ENCODE peak calls at places on chromosomes 5 and 9, in ten cellular contexts. One of them, this sample, is unnamed.
A peak's percentile ranks its signal among the peaks of the same experiment; 100 is the strongest.

GRCh38 chr5:98111686-98112085 is 661.8 kb upstream of the RGMB start:
- DNase-seq in left ventricle myocardium inferior: no peak
- DNase-seq in CD4-positive, alpha-beta T cell: no peak
- DNase-seq in cardiac muscle cell: no peak
- DNase-seq in BJ: no peak
- DNase-seq in stomach: no peak
- DNase-seq in neural progenitor cell: no peak
- DNase-seq in heart left ventricle: no peak
- DNase-seq in HepG2: no peak
- DNase-seq in WTC11: no peak
- DNase-seq in this sample: no peak

GRCh38 chr9:36725777-36726356 is 153.2 kb downstream of the MELK start:
- DNase-seq in left ventricle myocardium inferior: no peak
- DNase-seq in CD4-positive, alpha-beta T cell: no peak
- DNase-seq in cardiac muscle cell: no peak
- DNase-seq in BJ: no peak
- DNase-seq in stomach: no peak
- DNase-seq in neural progenitor cell: peak; percentile 57
- DNase-seq in heart left ventricle: no peak
- DNase-seq in HepG2: no peak
- DNase-seq in WTC11: peak; percentile 41
- DNase-seq in this sample: no peak

GRCh38 chr5:112694853-112695709 is 42.6 kb upstream of the APC start:
- DNase-seq in left ventricle myocardium inferior: no peak
- DNase-seq in CD4-positive, alpha-beta T cell: no peak
- DNase-seq in cardiac muscle cell: peak; percentile 79
- DNase-seq in BJ: peak; percentile 53
- DNase-seq in stomach: no peak
- DNase-seq in neural progenitor cell: peak; percentile 19
- DNase-seq in heart left ventricle: no peak
- DNase-seq in HepG2: no peak
- DNase-seq in WTC11: no peak
- DNase-seq in this sample: no peak

GRCh38 chr5:76662521-76662920 is 39.3 kb upstream of the F2RL2 start:
- DNase-seq in left ventricle myocardium inferior: no peak
- DNase-seq in CD4-positive, alpha-beta T cell: no peak
- DNase-seq in cardiac muscle cell: no peak
- DNase-seq in BJ: no peak
- DNase-seq in stomach: no peak
- DNase-seq in neural progenitor cell: no peak
- DNase-seq in heart left ventricle: no peak
- DNase-seq in HepG2: no peak
- DNase-seq in WTC11: no peak
- DNase-seq in this sample: no peak

GRCh38 chr9:37761511-37761910 is 7.9 kb downstream of the TRMT10B start:
- DNase-seq in left ventricle myocardium inferior: no peak
- DNase-seq in CD4-positive, alpha-beta T cell: no peak
- DNase-seq in cardiac muscle cell: peak; percentile 21
- DNase-seq in BJ: no peak
- DNase-seq in stomach: no peak
- DNase-seq in neural progenitor cell: no peak
- DNase-seq in heart left ventricle: no peak
- DNase-seq in HepG2: no peak
- DNase-seq in WTC11: no peak
- DNase-seq in this sample: no peak

GRCh38 chr9:116475201-116475600 is 211.9 kb upstream of the TRIM32 start:
- DNase-seq in left ventricle myocardium inferior: no peak
- DNase-seq in CD4-positive, alpha-beta T cell: no peak
- DNase-seq in cardiac muscle cell: peak; percentile 60
- DNase-seq in BJ: no peak
- DNase-seq in stomach: no peak
- DNase-seq in neural progenitor cell: no peak
- DNase-seq in heart left ventricle: no peak
- DNase-seq in HepG2: no peak
- DNase-seq in WTC11: no peak
- DNase-seq in this sample: no peak

GRCh38 chr9:133578524-133579230 is 30.5 kb downstream of the FAM163B start:
- DNase-seq in left ventricle myocardium inferior: no peak
- DNase-seq in CD4-positive, alpha-beta T cell: no peak
- DNase-seq in cardiac muscle cell: no peak
- DNase-seq in BJ: no peak
- DNase-seq in stomach: no peak
- DNase-seq in neural progenitor cell: no peak
- DNase-seq in heart left ventricle: no peak
- DNase-seq in HepG2: no peak
- DNase-seq in WTC11: no peak
- DNase-seq in this sample: no peak

GRCh38 chr9:16191237-16191636 is 638.4 kb downstream of the CCDC171 start:
- DNase-seq in left ventricle myocardium inferior: no peak
- DNase-seq in CD4-positive, alpha-beta T cell: no peak
- DNase-seq in cardiac muscle cell: peak; percentile 55
- DNase-seq in BJ: no peak
- DNase-seq in stomach: no peak
- DNase-seq in neural progenitor cell: no peak
- DNase-seq in heart left ventricle: no peak
- DNase-seq in HepG2: no peak
- DNase-seq in WTC11: no peak
- DNase-seq in this sample: no peak

GRCh38 chr9:5529683-5530221 is 19.4 kb downstream of the PDCD1LG2 start:
- DNase-seq in left ventricle myocardium inferior: no peak
- DNase-seq in CD4-positive, alpha-beta T cell: no peak
- DNase-seq in cardiac muscle cell: no peak
- DNase-seq in BJ: no peak
- DNase-seq in stomach: no peak
- DNase-seq in neural progenitor cell: no peak
- DNase-seq in heart left ventricle: no peak
- DNase-seq in HepG2: no peak
- DNase-seq in WTC11: no peak
- DNase-seq in this sample: no peak

GRCh38 chr5:5178121-5178520 is 38.0 kb downstream of the ADAMTS16 start:
- DNase-seq in left ventricle myocardium inferior: no peak
- DNase-seq in CD4-positive, alpha-beta T cell: no peak
- DNase-seq in cardiac muscle cell: no peak
- DNase-seq in BJ: no peak
- DNase-seq in stomach: peak; percentile 59
- DNase-seq in neural progenitor cell: no peak
- DNase-seq in heart left ventricle: no peak
- DNase-seq in HepG2: peak; percentile 30
- DNase-seq in WTC11: no peak
- DNase-seq in this sample: peak; percentile 8

GRCh38 chr5:14296533-14297331 is 153.6 kb downstream of the TRIO start:
- DNase-seq in left ventricle myocardium inferior: no peak
- DNase-seq in CD4-positive, alpha-beta T cell: no peak
- DNase-seq in cardiac muscle cell: no peak
- DNase-seq in BJ: no peak
- DNase-seq in stomach: no peak
- DNase-seq in neural progenitor cell: no peak
- DNase-seq in heart left ventricle: no peak
- DNase-seq in HepG2: no peak
- DNase-seq in WTC11: no peak
- DNase-seq in this sample: no peak

DNA sequence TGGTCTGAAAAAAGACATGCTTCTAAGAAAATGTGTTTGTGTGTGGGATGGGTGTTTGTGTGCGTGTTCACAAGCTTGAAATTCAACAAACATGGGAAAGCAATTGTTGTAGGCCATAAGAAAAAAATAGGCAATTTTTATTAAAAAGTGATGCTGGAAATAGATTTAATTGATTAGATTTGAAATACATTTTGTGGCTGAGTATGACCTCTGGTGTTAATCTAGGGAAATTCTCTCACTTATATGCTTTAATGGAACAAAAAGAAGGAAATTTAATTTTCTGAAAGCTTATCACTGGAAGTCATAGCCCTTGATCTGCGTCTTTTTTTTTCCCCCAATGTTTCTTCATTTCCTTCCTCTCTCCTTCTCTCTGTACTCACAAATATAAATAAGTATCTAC is 3.5 kb upstream of the KCNN2 start:
- DNase-seq in left ventricle myocardium inferior: no peak
- DNase-seq in CD4-positive, alpha-beta T cell: no peak
- DNase-seq in cardiac muscle cell: no peak
- DNase-seq in BJ: no peak
- DNase-seq in stomach: no peak
- DNase-seq in neural progenitor cell: no peak
- DNase-seq in heart left ventricle: no peak
- DNase-seq in HepG2: no peak
- DNase-seq in WTC11: no peak
- DNase-seq in this sample: no peak
- TF ChIP-seq CTCF in left ventricle myocardium inferior: no peak
- TF ChIP-seq CTCF in CD4-positive, alpha-beta T cell: no peak
- TF ChIP-seq CTCF in cardiac muscle cell: no peak
- TF ChIP-seq CTCF in BJ: peak; percentile 28
- TF ChIP-seq CTCF in stomach: no peak
- TF ChIP-seq CTCF in neural progenitor cell: peak; percentile 49
- TF ChIP-seq CTCF in heart left ventricle: peak; percentile 19
- TF ChIP-seq CTCF in HepG2: no peak
- TF ChIP-seq CTCF in WTC11: no peak
- TF ChIP-seq CTCF in this sample: no peak

GRCh38 chr9:95449016-95449415 is 67.8 kb downstream of the PTCH1 start:
- DNase-seq in left ventricle myocardium inferior: no peak
- DNase-seq in CD4-positive, alpha-beta T cell: no peak
- DNase-seq in cardiac muscle cell: no peak
- DNase-seq in BJ: no peak
- DNase-seq in stomach: no peak
- DNase-seq in neural progenitor cell: no peak
- DNase-seq in heart left ventricle: no peak
- DNase-seq in HepG2: no peak
- DNase-seq in WTC11: no peak
- DNase-seq in this sample: no peak

GRCh38 chr9:95450171-95451107 is 66.3 kb downstream of the PTCH1 start:
- DNase-seq in left ventricle myocardium inferior: no peak
- DNase-seq in CD4-positive, alpha-beta T cell: no peak
- DNase-seq in cardiac muscle cell: no peak
- DNase-seq in BJ: no peak
- DNase-seq in stomach: no peak
- DNase-seq in neural progenitor cell: peak; percentile 74
- DNase-seq in heart left ventricle: no peak
- DNase-seq in HepG2: no peak
- DNase-seq in WTC11: no peak
- DNase-seq in this sample: no peak

GRCh38 chr9:95446259-95446658 is 70.5 kb downstream of the PTCH1 start:
- DNase-seq in left ventricle myocardium inferior: no peak
- DNase-seq in CD4-positive, alpha-beta T cell: no peak
- DNase-seq in cardiac muscle cell: no peak
- DNase-seq in BJ: no peak
- DNase-seq in stomach: no peak
- DNase-seq in neural progenitor cell: no peak
- DNase-seq in heart left ventricle: no peak
- DNase-seq in HepG2: no peak
- DNase-seq in WTC11: no peak
- DNase-seq in this sample: no peak

GRCh38 chr9:95446984-95447383 is 69.8 kb downstream of the PTCH1 start:
- DNase-seq in left ventricle myocardium inferior: no peak
- DNase-seq in CD4-positive, alpha-beta T cell: no peak
- DNase-seq in cardiac muscle cell: no peak
- DNase-seq in BJ: no peak
- DNase-seq in stomach: no peak
- DNase-seq in neural progenitor cell: no peak
- DNase-seq in heart left ventricle: no peak
- DNase-seq in HepG2: no peak
- DNase-seq in WTC11: no peak
- DNase-seq in this sample: no peak

GRCh38 chr9:95447660-95448420 is 68.9 kb downstream of the PTCH1 start:
- DNase-seq in left ventricle myocardium inferior: no peak
- DNase-seq in CD4-positive, alpha-beta T cell: no peak
- DNase-seq in cardiac muscle cell: no peak
- DNase-seq in BJ: no peak
- DNase-seq in stomach: no peak
- DNase-seq in neural progenitor cell: peak; percentile 62
- DNase-seq in heart left ventricle: peak; percentile 46
- DNase-seq in HepG2: no peak
- DNase-seq in WTC11: peak; percentile 69
- DNase-seq in this sample: no peak
- TF ChIP-seq CTCF in left ventricle myocardium inferior: no peak
- TF ChIP-seq CTCF in CD4-positive, alpha-beta T cell: no peak
- TF ChIP-seq CTCF in cardiac muscle cell: no peak
- TF ChIP-seq CTCF in BJ: no peak
- TF ChIP-seq CTCF in stomach: no peak
- TF ChIP-seq CTCF in neural progenitor cell: peak; percentile 6
- TF ChIP-seq CTCF in heart left ventricle: no peak
- TF ChIP-seq CTCF in HepG2: no peak
- TF ChIP-seq CTCF in WTC11: no peak
- TF ChIP-seq CTCF in this sample: no peak

DNA sequence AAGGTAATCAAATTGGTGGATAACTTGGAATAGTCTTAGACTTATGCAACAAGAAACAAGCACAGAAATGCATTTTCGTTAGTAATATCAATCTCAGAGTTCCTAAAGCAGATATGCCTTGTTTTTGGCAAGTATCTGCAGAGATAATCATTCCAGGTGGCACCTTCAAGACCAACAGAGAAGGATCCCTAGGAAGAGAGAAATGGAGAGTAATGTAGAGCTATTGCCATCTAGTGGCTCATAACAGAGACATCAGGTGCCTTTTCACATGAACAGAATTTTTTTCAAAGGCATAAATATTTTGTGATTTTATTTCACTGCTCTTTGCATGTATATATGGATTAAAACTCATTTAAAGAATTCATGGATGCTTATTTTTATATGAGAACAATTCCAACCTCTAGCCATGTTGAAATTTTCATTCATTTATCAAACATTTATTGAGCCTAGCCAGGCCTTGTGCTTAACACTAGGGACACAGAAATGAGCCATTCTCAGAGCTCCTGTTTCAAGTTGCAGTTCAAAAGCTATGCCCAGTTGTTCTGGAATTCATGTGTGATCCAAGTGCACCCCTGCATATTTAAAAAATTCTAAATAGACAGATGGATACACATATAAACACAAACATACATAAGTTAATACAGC is 117.5 kb upstream of the OR13F1 start:
- DNase-seq in left ventricle myocardium inferior: no peak
- DNase-seq in CD4-positive, alpha-beta T cell: no peak
- DNase-seq in cardiac muscle cell: peak; percentile 62
- DNase-seq in BJ: no peak
- DNase-seq in stomach: no peak
- DNase-seq in neural progenitor cell: peak; percentile 54
- DNase-seq in heart left ventricle: no peak
- DNase-seq in HepG2: peak; percentile 16
- DNase-seq in WTC11: no peak
- DNase-seq in this sample: no peak
- TF ChIP-seq CTCF in left ventricle myocardium inferior: peak; percentile 81
- TF ChIP-seq CTCF in CD4-positive, alpha-beta T cell: peak; percentile 42
- TF ChIP-seq CTCF in cardiac muscle cell: peak; percentile 72
- TF ChIP-seq CTCF in BJ: peak; percentile 66
- TF ChIP-seq CTCF in stomach: peak; percentile 55
- TF ChIP-seq CTCF in neural progenitor cell: peak; percentile 84
- TF ChIP-seq CTCF in heart left ventricle: peak; percentile 71
- TF ChIP-seq CTCF in HepG2: peak; percentile 69
- TF ChIP-seq CTCF in WTC11: peak; percentile 62
- TF ChIP-seq CTCF in this sample: no peak

DNA sequence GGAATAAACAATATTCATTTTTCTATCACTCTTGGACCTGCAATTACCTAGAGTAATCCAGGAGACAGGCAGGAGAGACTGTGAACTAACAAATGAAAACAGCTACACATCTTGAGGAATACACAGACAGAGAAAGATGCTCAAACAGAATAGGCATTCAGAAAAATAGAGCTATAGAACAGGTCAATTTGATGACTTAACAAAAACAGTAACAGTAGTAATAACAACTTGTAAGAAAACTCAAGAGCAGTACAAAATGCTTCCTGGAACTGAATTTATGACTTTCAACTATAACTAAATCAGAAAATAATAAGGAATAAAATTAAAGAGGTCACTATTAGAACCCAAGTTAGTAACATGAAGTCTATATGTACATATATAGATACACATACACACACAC is 579.3 kb downstream of the TLR4 start:
- DNase-seq in left ventricle myocardium inferior: no peak
- DNase-seq in CD4-positive, alpha-beta T cell: no peak
- DNase-seq in cardiac muscle cell: no peak
- DNase-seq in BJ: no peak
- DNase-seq in stomach: no peak
- DNase-seq in neural progenitor cell: no peak
- DNase-seq in heart left ventricle: no peak
- DNase-seq in HepG2: no peak
- DNase-seq in WTC11: no peak
- DNase-seq in this sample: no peak
- TF ChIP-seq CTCF in left ventricle myocardium inferior: no peak
- TF ChIP-seq CTCF in CD4-positive, alpha-beta T cell: no peak
- TF ChIP-seq CTCF in cardiac muscle cell: no peak
- TF ChIP-seq CTCF in BJ: no peak
- TF ChIP-seq CTCF in stomach: no peak
- TF ChIP-seq CTCF in neural progenitor cell: no peak
- TF ChIP-seq CTCF in heart left ventricle: no peak
- TF ChIP-seq CTCF in HepG2: no peak
- TF ChIP-seq CTCF in WTC11: no peak
- TF ChIP-seq CTCF in this sample: no peak